ENCODE peak calls at places on chromosomes 11 and 22, in six cellular contexts. D, V, J, P, K and M are unnamed samples.

GRCh38 chr11:75768112-75768908 is at the start of gene DGAT2:
- DNase-seq in D (peak; percentile 82), V (peak; percentile 72), J (peak; percentile 94), P (peak; percentile 94), K (peak; percentile 80), M (peak; percentile 97)

GRCh38 chr11:65639623-65640482 is 2.0 kb downstream of the SIPA1 start:
- DNase-seq in D (peak; percentile 68), V (no peak), J (peak; percentile 80), P (no peak), K (peak; percentile 85), M (peak; percentile 24)

GRCh38 chr22:25645964-25646363 is 81.5 kb downstream of the GRK3 start:
- DNase-seq in D (no peak), V (no peak), J (no peak), P (no peak), K (no peak), M (no peak)

GRCh38 chr11:77209663-77210062 is 81.6 kb downstream of the MYO7A start:
- DNase-seq in D (no peak), V (no peak), J (no peak), P (no peak), K (no peak), M (no peak)

GRCh38 chr11:95335989-95336388 is 105.0 kb upstream of the SESN3 start:
- DNase-seq in D (no peak), V (no peak), J (no peak), P (no peak), K (no peak), M (peak; percentile 58)

GRCh38 chr11:65471410-65471762 is 27.5 kb upstream of the MALAT1 start:
- DNase-seq in D (peak; percentile 94), V (peak; percentile 96), J (peak; percentile 49), P (peak; percentile 85), K (no peak), M (peak; percentile 82)

GRCh38 chr22:50440544-50441249 is 34.1 kb downstream of the SBF1 start:
- DNase-seq in D (peak; percentile 18), V (no peak), J (no peak), P (no peak), K (no peak), M (no peak)

GRCh38 chr22:48660104-48660794 is 1167.4 kb downstream of the BRD1 start:
- DNase-seq in D (no peak), V (no peak), J (no peak), P (no peak), K (no peak), M (no peak)

GRCh38 chr11:129950319-129951034 is 52.2 kb downstream of the PRDM10 start:
- DNase-seq in D (peak; percentile 41), V (no peak), J (no peak), P (no peak), K (no peak), M (peak; percentile 45)

GRCh38 chr11:116188350-116188749 is 584.4 kb downstream of the BUD13 start:
- DNase-seq in D (no peak), V (no peak), J (no peak), P (no peak), K (no peak), M (no peak)

GRCh38 chr22:28988455-28988854 is 73.2 kb downstream of the C22orf31 start:
- DNase-seq in D (no peak), V (no peak), J (no peak), P (no peak), K (no peak), M (no peak)

GRCh38 chr11:70040869-70041501 is 37.1 kb upstream of the ANO1 start:
- DNase-seq in D (no peak), V (no peak), J (no peak), P (no peak), K (no peak), M (no peak)

GRCh38 chr22:19039796-19040580 is 82.2 kb downstream of the DGCR2 start:
- DNase-seq in D (no peak), V (peak; percentile 53), J (no peak), P (no peak), K (no peak), M (no peak)

GRCh38 chr22:47449508-47450270 is 687.2 kb downstream of the TBC1D22A start:
- DNase-seq in D (no peak), V (no peak), J (peak; percentile 4), P (no peak), K (no peak), M (no peak)

GRCh38 chr11:112961751-112962747 is 829 bp downstream of the NCAM1 start:
- DNase-seq in D (peak; percentile 30), V (no peak), J (peak; percentile 23), P (no peak), K (no peak), M (peak; percentile 93)

GRCh38 chr11:1839924-1840779 is 1.4 kb downstream of the TNNI2 start:
- DNase-seq in D (peak; percentile 75), V (no peak), J (peak; percentile 83), P (no peak), K (peak; percentile 94), M (no peak)

GRCh38 chr11:126115253-126115540 is 52.5 kb upstream of the CDON start:
- DNase-seq in D (peak; percentile 85), V (peak; percentile 90), J (no peak), P (no peak), K (no peak), M (peak; percentile 97)

GRCh38 chr22:37309221-37310074 is 27.1 kb downstream of the CYTH4 start:
- DNase-seq in D (no peak), V (no peak), J (peak; percentile 59), P (no peak), K (peak; percentile 67), M (no peak)

GRCh38 chr22:38967451-38968450 is 10.3 kb downstream of the APOBEC3A start:
- DNase-seq in D (peak; percentile 61), V (peak; percentile 73), J (peak; percentile 14), P (no peak), K (no peak), M (no peak)

GRCh38 chr11:63841554-63841953 is 2.6 kb downstream of the MARK2 start:
- DNase-seq in D (peak; percentile 38), V (no peak), J (no peak), P (no peak), K (no peak), M (peak; percentile 69)

GRCh38 chr11:119363081-119363861 is 16.8 kb upstream of the MFRP start:
- DNase-seq in D (no peak), V (peak; percentile 68), J (no peak), P (no peak), K (no peak), M (no peak)

GRCh38 chr11:36376888-36377758 is 81.0 kb downstream of the PRR5L start:
- DNase-seq in D (peak; percentile 51), V (peak; percentile 71), J (peak; percentile 43), P (peak; percentile 64), K (no peak), M (peak; percentile 82)

GRCh38 chr11:122784325-122785155 is 53.8 kb upstream of the CRTAM start:
- DNase-seq in D (no peak), V (peak; percentile 84), J (no peak), P (no peak), K (no peak), M (no peak)

GRCh38 chr22:30875481-30876215 is 92.9 kb downstream of the MORC2 start:
- DNase-seq in D (peak; percentile 50), V (peak; percentile 62), J (no peak), P (no peak), K (no peak), M (no peak)

GRCh38 chr11:93659841-93660240 is 1.6 kb upstream of the CEP295 start:
- DNase-seq in D (no peak), V (no peak), J (no peak), P (no peak), K (no peak), M (no peak)

GRCh38 chr11:57303990-57304579 is 20.7 kb downstream of the TNKS1BP1 start:
- DNase-seq in D (no peak), V (no peak), J (peak; percentile 4), P (peak; percentile 7), K (no peak), M (peak; percentile 90)

GRCh38 chr22:30949934-30950660 is 18.5 kb downstream of the MORC2 start:
- DNase-seq in D (no peak), V (no peak), J (no peak), P (no peak), K (no peak), M (no peak)

GRCh38 chr11:26992031-26992541 is 1.8 kb upstream of the FIBIN start:
- DNase-seq in D (no peak), V (no peak), J (no peak), P (no peak), K (no peak), M (peak; percentile 35)

GRCh38 chr22:49993649-49994360 is 18.8 kb downstream of the IL17REL start:
- DNase-seq in D (no peak), V (peak; percentile 52), J (no peak), P (peak; percentile 3), K (no peak), M (no peak)

GRCh38 chr11:68314886-68315580 is 2.6 kb downstream of the LRP5 start:
- DNase-seq in D (peak; percentile 41), V (no peak), J (no peak), P (peak; percentile 69), K (no peak), M (peak; percentile 35)

GRCh38 chr22:35638408-35638807 is 9.8 kb upstream of the APOL6 start:
- DNase-seq in D (peak; percentile 94), V (peak; percentile 96), J (no peak), P (no peak), K (no peak), M (no peak)

GRCh38 chr11:2273771-2274170 is 3.4 kb upstream of the ASCL2 start:
- DNase-seq in D (no peak), V (peak; percentile 37), J (no peak), P (no peak), K (no peak), M (no peak)

GRCh38 chr11:77411717-77412441 is 62.0 kb downstream of the PAK1 start:
- DNase-seq in D (peak; percentile 86), V (peak; percentile 92), J (peak; percentile 75), P (peak; percentile 60), K (peak; percentile 46), M (peak; percentile 95)

GRCh38 chr11:86228967-86229330 is 15.6 kb upstream of the EED start:
- DNase-seq in D (no peak), V (no peak), J (no peak), P (no peak), K (no peak), M (no peak)

GRCh38 chr11:117919326-117920275 is 9.6 kb downstream of the TMPRSS13 start:
- DNase-seq in D (no peak), V (peak; percentile 44), J (peak; percentile 61), P (no peak), K (no peak), M (no peak)

GRCh38 chr11:123063396-123064267 is 1.7 kb upstream of the HSPA8 start:
- DNase-seq in D (peak; percentile 39), V (no peak), J (no peak), P (no peak), K (no peak), M (peak; percentile 74)

GRCh38 chr11:100756556-100756955 is 69.5 kb downstream of the ARHGAP42 start:
- DNase-seq in D (no peak), V (no peak), J (no peak), P (no peak), K (no peak), M (peak; percentile 71)

GRCh38 chr11:79244805-79245197 is 196.0 kb downstream of the TENM4 start:
- DNase-seq in D (no peak), V (no peak), J (no peak), P (no peak), K (no peak), M (no peak)

GRCh38 chr22:20825624-20826023 is 33.0 kb downstream of the PI4KA start:
- DNase-seq in D (no peak), V (no peak), J (no peak), P (no peak), K (no peak), M (no peak)